ENCODE peak calls at places on chromosomes 12 and 14, in eight cellular contexts. T, I, D, H, Q, M, Y and R are unnamed samples.

GRCh38 chr12:92146497-92146828 is 817 bp upstream of the BTG1 start:
- DNase-seq in T (no peak), H (no peak), Y (no peak), M (no peak), Q (no peak), I (no peak), D (no peak), R (no peak)

GRCh38 chr14:77120771-77121743 is 20.5 kb downstream of the ZDHHC22 start:
- DNase-seq in T (no peak), D (peak; percentile 45), Q (no peak), I (peak; percentile 99), Y (no peak), H (no peak), M (no peak), R (no peak)

GRCh38 chr14:31025335-31026075 is at the start of gene AP4S1:
- DNase-seq in Y (peak; percentile 23), I (peak; percentile 22), D (peak; percentile 34), M (peak; percentile 58), T (peak; percentile 24), H (peak; percentile 62), Q (peak; percentile 25), R (no peak)

GRCh38 chr12:10968765-10969456 is 17.8 kb downstream of the TAS2R50 start:
- DNase-seq in M (peak; percentile 5), H (no peak), D (no peak), T (peak; percentile 75), Y (no peak), I (no peak), Q (no peak), R (no peak)

GRCh38 chr14:99838555-99839193 is 45.5 kb downstream of the EML1 start:
- DNase-seq in M (peak; percentile 45), T (no peak), D (no peak), I (no peak), Q (no peak), H (no peak), Y (no peak), R (peak; percentile 2)

GRCh38 chr12:124632510-124632909 is 65.1 kb upstream of the NCOR2 start:
- DNase-seq in I (no peak), H (no peak), T (no peak), Q (no peak), Y (peak; percentile 26), M (no peak), D (no peak), R (no peak)

GRCh38 chr14:69711065-69711464 is 55.9 kb upstream of the SRSF5 start:
- DNase-seq in Y (peak; percentile 40), D (no peak), I (peak; percentile 95), T (no peak), H (no peak), M (peak; percentile 44), Q (no peak), R (no peak)

GRCh38 chr14:97838986-97839385 is 1041.8 kb downstream of the VRK1 start:
- DNase-seq in M (no peak), H (no peak), D (no peak), Q (no peak), I (no peak), Y (no peak), T (no peak), R (no peak)

GRCh38 chr14:74548881-74549280 is 55.3 kb downstream of the ISCA2 start:
- DNase-seq in Q (no peak), D (no peak), M (no peak), H (no peak), T (peak; percentile 79), Y (no peak), I (no peak), R (no peak)

GRCh38 chr14:72578514-72578913 is 315.4 kb downstream of the DPF3 start:
- DNase-seq in H (no peak), Y (no peak), M (no peak), D (no peak), T (no peak), I (no peak), Q (no peak), R (no peak)

GRCh38 chr12:80282761-80283160 is 161.3 kb upstream of the PTPRQ start:
- DNase-seq in Q (no peak), D (no peak), M (no peak), I (no peak), H (no peak), Y (no peak), T (no peak), R (no peak)

GRCh38 chr12:6074979-6075585 is 49.4 kb downstream of the VWF start:
- DNase-seq in Y (no peak), H (peak; percentile 56), T (no peak), M (no peak), I (no peak), Q (no peak), D (no peak), R (no peak)

GRCh38 chr12:125882141-125882540 is 816.9 kb downstream of the AACS start:
- DNase-seq in Y (no peak), M (no peak), T (no peak), I (no peak), H (no peak), D (no peak), Q (no peak), R (no peak)